ENCODE peak calls at places on chromosomes 16 and 17, in six cellular contexts. J, S, V, I, F and Z are unnamed samples.

GRCh38 chr16:57999366-57999970 is 1.0 kb downstream of the ZNF319 start:
- DNase-seq in J (peak), S (no peak), V (no peak), I (no peak), F (no peak), Z (peak)

GRCh38 chr17:7922499-7923289 is 6.6 kb upstream of the RNF227 start:
- DNase-seq in J (no peak), S (peak), V (peak), I (peak), F (no peak), Z (no peak)

GRCh38 chr16:51556694-51557327 is 405.7 kb upstream of the SALL1 start:
- DNase-seq in J (peak), S (peak), V (no peak), I (no peak), F (no peak), Z (no peak)

GRCh38 chr17:74430706-74431567 is 951 bp upstream of the GPRC5C start:
- DNase-seq in J (peak), S (peak), V (peak), I (peak), F (no peak), Z (peak)

GRCh38 chr16:14486520-14487303 is 143.3 kb downstream of the PARN start:
- DNase-seq in J (peak), S (peak), V (peak), I (no peak), F (no peak), Z (no peak)

GRCh38 chr16:69084301-69084700 is 21.2 kb upstream of the HAS3 start:
- DNase-seq in J (no peak), S (no peak), V (no peak), I (no peak), F (no peak), Z (no peak)

GRCh38 chr16:87437911-87438610 is 45.9 kb downstream of the MAP1LC3B start:
- DNase-seq in J (no peak), S (no peak), V (peak), I (no peak), F (no peak), Z (no peak)

GRCh38 chr17:50273654-50274040 is 619 bp upstream of the TMEM92 start:
- DNase-seq in J (no peak), S (no peak), V (peak), I (no peak), F (no peak), Z (no peak)

GRCh38 chr17:76834889-76835288 is 33.3 kb upstream of the MGAT5B start:
- DNase-seq in J (no peak), S (no peak), V (no peak), I (no peak), F (no peak), Z (no peak)

GRCh38 chr16:53022374-53022773 is 30.3 kb downstream of the CHD9NB start:
- DNase-seq in J (peak), S (peak), V (no peak), I (peak), F (no peak), Z (peak)

GRCh38 chr17:33049781-33050414 is 58.3 kb downstream of the SPACA3 start:
- DNase-seq in J (peak), S (peak), V (no peak), I (peak), F (no peak), Z (peak)

GRCh38 chr16:80938035-80938927 is 68.4 kb downstream of the CMC2 start:
- DNase-seq in J (no peak), S (no peak), V (no peak), I (no peak), F (no peak), Z (no peak)

GRCh38 chr16:75948441-75948840 is 222.2 kb upstream of the CPHXL start:
- DNase-seq in J (no peak), S (no peak), V (no peak), I (no peak), F (no peak), Z (no peak)

GRCh38 chr16:9092282-9092962 is 978 bp downstream of the HAPSTR1 start:
- DNase-seq in J (peak), S (no peak), V (peak), I (peak), F (no peak), Z (no peak)

GRCh38 chr16:67548265-67549126 is 13.8 kb upstream of the CTCF start:
- DNase-seq in J (peak), S (no peak), V (no peak), I (no peak), F (no peak), Z (peak)

GRCh38 chr16:13957197-13958078 is 37.5 kb downstream of the ERCC4 start:
- DNase-seq in J (peak), S (peak), V (peak), I (no peak), F (no peak), Z (peak)